ENCODE peak calls at places on chromosomes 12 and 14, in eight cellular contexts. X, I, Q, T, B, A, M and N are unnamed samples.
A peak's percentile ranks its signal among the peaks of the same experiment; 100 is the strongest.

GRCh38 chr12:31037028-31037427 is 36.6 kb upstream of the DDX11 start:
- ATAC-seq in X (no peak), I (no peak), Q (no peak), T (no peak), B (no peak), A (no peak), M (no peak), N (no peak)

GRCh38 chr12:128829870-128830504 is 6.2 kb upstream of the SLC15A4 start:
- ATAC-seq in X (peak; percentile 85), I (no peak), Q (no peak), T (peak; percentile 86), B (no peak), A (peak; percentile 31), M (no peak), N (peak; percentile 48)

GRCh38 chr12:29216797-29217583 is 67.9 kb downstream of the FAR2 start:
- ATAC-seq in X (peak; percentile 31), I (no peak), Q (no peak), T (no peak), B (no peak), A (no peak), M (no peak), N (no peak)

GRCh38 chr14:56422703-56423213 is 156.8 kb upstream of the TMEM260 start:
- ATAC-seq in X (peak; percentile 84), I (peak; percentile 78), Q (peak; percentile 85), T (peak; percentile 65), B (peak; percentile 80), A (peak; percentile 66), M (peak; percentile 96), N (peak; percentile 87)

GRCh38 chr14:51724650-51725049 is 72.9 kb downstream of the FRMD6 start:
- ATAC-seq in X (no peak), I (no peak), Q (no peak), T (peak; percentile 40), B (no peak), A (no peak), M (no peak), N (no peak)

GRCh38 chr14:87785868-87786267 is 207.1 kb downstream of the GALC start:
- ATAC-seq in X (no peak), I (no peak), Q (no peak), T (peak; percentile 48), B (no peak), A (no peak), M (no peak), N (no peak)

GRCh38 chr12:111180830-111181726 is 187.8 kb downstream of the PHETA1 start:
- ATAC-seq in X (no peak), I (no peak), Q (no peak), T (no peak), B (no peak), A (no peak), M (no peak), N (no peak)

GRCh38 chr12:7219599-7220243 is 30.2 kb downstream of the PEX5 start:
- ATAC-seq in X (peak; percentile 80), I (peak; percentile 81), Q (peak; percentile 82), T (peak; percentile 86), B (peak; percentile 58), A (peak; percentile 75), M (peak; percentile 74), N (peak; percentile 22)

GRCh38 chr14:24398298-24398942 is 383 bp upstream of the NYNRIN start:
- ATAC-seq in X (peak; percentile 34), I (no peak), Q (no peak), T (no peak), B (peak; percentile 4), A (no peak), M (peak; percentile 83), N (peak; percentile 22)

GRCh38 chr12:93743999-93744689 is 67.0 kb downstream of the CRADD start:
- ATAC-seq in X (no peak), I (no peak), Q (no peak), T (no peak), B (no peak), A (no peak), M (no peak), N (no peak)

GRCh38 chr12:95608252-95609033 is 57.2 kb upstream of the USP44 start:
- ATAC-seq in X (peak; percentile 88), I (peak; percentile 80), Q (no peak), T (no peak), B (peak; percentile 64), A (no peak), M (peak; percentile 79), N (peak; percentile 86)

GRCh38 chr12:4477133-4477532 is 31.5 kb upstream of the FGF6 start:
- ATAC-seq in X (peak; percentile 44), I (no peak), Q (no peak), T (no peak), B (no peak), A (no peak), M (no peak), N (no peak)

GRCh38 chr12:71799105-71799504 is 40.5 kb upstream of the TBC1D15 start:
- ATAC-seq in X (no peak), I (peak; percentile 74), Q (peak; percentile 30), T (no peak), B (peak; percentile 41), A (no peak), M (peak; percentile 50), N (no peak)

GRCh38 chr14:75259946-75260545 is 18.6 kb upstream of the FOS start:
- ATAC-seq in X (no peak), I (no peak), Q (no peak), T (no peak), B (no peak), A (no peak), M (no peak), N (no peak)

GRCh38 chr14:99790978-99791376 is 2.2 kb upstream of the EML1 start:
- ATAC-seq in X (no peak), I (no peak), Q (no peak), T (no peak), B (no peak), A (no peak), M (no peak), N (no peak)

GRCh38 chr12:12872139-12872933 is 19.0 kb upstream of the GPRC5A start:
- ATAC-seq in X (peak; percentile 41), I (peak; percentile 80), Q (peak; percentile 71), T (no peak), B (peak; percentile 54), A (no peak), M (no peak), N (no peak)

GRCh38 chr14:22226381-22226780 is 362.6 kb downstream of the DAD1 start:
- ATAC-seq in X (peak; percentile 39), I (no peak), Q (no peak), T (peak; percentile 68), B (peak; percentile 50), A (no peak), M (peak; percentile 45), N (no peak)

GRCh38 chr14:100271247-100271939 is 32.4 kb downstream of the YY1 start:
- ATAC-seq in X (peak; percentile 58), I (no peak), Q (peak; percentile 36), T (peak; percentile 21), B (peak; percentile 46), A (no peak), M (no peak), N (no peak)

GRCh38 chr12:58034712-58035111 is 93.3 kb downstream of the ATP23 start:
- ATAC-seq in X (no peak), I (no peak), Q (no peak), T (no peak), B (no peak), A (no peak), M (no peak), N (no peak)

GRCh38 chr14:104228221-104228620 is 89.8 kb downstream of the KIF26A start:
- ATAC-seq in X (no peak), I (no peak), Q (no peak), T (no peak), B (no peak), A (no peak), M (no peak), N (no peak)

GRCh38 chr12:63276537-63277365 is 125.8 kb upstream of the AVPR1A start:
- ATAC-seq in X (no peak), I (peak; percentile 69), Q (peak; percentile 98), T (peak; percentile 88), B (peak; percentile 94), A (peak; percentile 84), M (peak; percentile 98), N (no peak)

GRCh38 chr12:120071493-120072020 is 45.0 kb downstream of the RAB35 start:
- ATAC-seq in X (no peak), I (no peak), Q (no peak), T (no peak), B (no peak), A (no peak), M (no peak), N (no peak)

GRCh38 chr12:17383321-17383720 is 706.7 kb downstream of the RERGL start:
- ATAC-seq in X (no peak), I (no peak), Q (no peak), T (no peak), B (no peak), A (no peak), M (no peak), N (no peak)

GRCh38 chr14:39474416-39474911 is 42.2 kb upstream of the FBXO33 start:
- ATAC-seq in X (no peak), I (no peak), Q (no peak), T (peak; percentile 98), B (peak; percentile 99), A (no peak), M (no peak), N (no peak)

DNA sequence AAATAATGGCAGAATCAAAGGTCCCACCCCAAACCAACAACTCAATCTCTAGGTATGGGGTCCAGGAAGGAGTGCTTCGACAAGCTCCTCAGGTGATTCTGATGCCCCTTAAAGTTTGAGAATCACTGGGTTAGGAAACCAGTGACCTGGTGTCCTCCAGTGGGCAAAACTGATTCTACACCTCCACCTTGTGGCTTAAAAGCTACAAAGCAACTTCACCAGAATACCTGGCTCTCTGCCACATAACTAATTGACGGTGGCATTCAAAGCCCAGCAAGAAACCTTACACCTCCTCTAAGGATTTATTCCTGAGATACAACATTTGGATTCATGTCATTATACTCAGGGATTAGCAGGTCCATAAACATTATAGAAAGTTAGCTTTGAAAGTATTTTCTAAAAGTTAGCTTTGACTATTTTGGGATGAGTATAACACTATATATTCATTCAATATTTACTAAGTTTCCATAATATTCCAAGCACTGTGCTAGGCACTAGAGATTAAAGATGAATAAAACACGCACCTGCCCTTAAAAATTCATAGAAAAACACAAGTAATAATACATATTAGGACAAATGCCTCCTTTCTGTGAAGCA is 45.4 kb downstream of the DCAF5 start:
- ATAC-seq in X (peak; percentile 62), I (peak; percentile 78), Q (peak; percentile 70), T (peak; percentile 84), B (peak; percentile 85), A (peak; percentile 84), M (peak; percentile 97), N (peak; percentile 69)
- TF ChIP-seq POLR2AphosphoS5 in X (no peak), I (no peak), Q (peak; percentile 22), T (no peak), B (no peak), A (no peak), M (no peak), N (peak; percentile 54)

GRCh38 chr14:61524211-61524806 is 171.0 kb upstream of the HIF1A start:
- ATAC-seq in X (peak; percentile 31), I (no peak), Q (no peak), T (peak; percentile 57), B (peak; percentile 51), A (no peak), M (no peak), N (peak; percentile 16)
- H3K4me1 ChIP-seq in X (peaks cover 50% of the 10 kb centered on the region), I (no peaks in the 10 kb centered on the region), Q (peaks cover 66% of the 10 kb centered on the region), T (peaks cover 15% of the 10 kb centered on the region), B (peaks cover 72% of the 10 kb centered on the region), A (peaks cover 23% of the 10 kb centered on the region), M (peaks cover 8% of the 10 kb centered on the region), N (peaks cover 47% of the 10 kb centered on the region)

GRCh38 chr12:109573029-109573913 is at the start of the genes MMAB and MVK:
- ATAC-seq in X (peak; percentile 98), I (peak; percentile 99), Q (peak; percentile 93), T (peak; percentile 98), B (peak; percentile 95), A (peak; percentile 98), M (peak; percentile 97), N (peak; percentile 98)
- TF ChIP-seq CTCF in X (no peak), I (no peak), Q (no peak), T (no peak), B (no peak), A (no peak), M (no peak), N (no peak)

GRCh38 chr14:21084988-21085853 is 13.2 kb downstream of the ZNF219 start:
- ATAC-seq in X (peak; percentile 21), I (peak; percentile 51), Q (no peak), T (no peak), B (peak; percentile 17), A (no peak), M (no peak), N (peak; percentile 41)
- TF ChIP-seq POLR2AphosphoS5 in X (peak; percentile 26), I (no peak), Q (no peak), T (no peak), B (no peak), A (no peak), M (no peak), N (peak; percentile 34)